ENCODE peak calls at places on chromosomes 3 and 15, in five cellular contexts. N is activated CD4-positive, alpha-beta T cell treated with anti-CD3 and anti-CD28 coated beads, Interleukin-2, amount 50 U/mL, for 48 hours; O is RPMI7951; T is stimulated activated CD8-positive, alpha-beta memory T cell treated with anti-CD3 and anti-CD28 coated beads, Interleukin-4, amount 100 ng/mL, for 24 hours; G is T-cell. A is an unnamed sample.

GRCh38 chr3:111979689-111980025 is 831 bp downstream of the ABHD10 start:
- DNase-seq in G (no peak), T (no peak), N (no peak), O (no peak), A (no peak)

GRCh38 chr3:172051957-172052354 is 12.6 kb downstream of the FNDC3B start:
- DNase-seq in G (no peak), T (no peak), N (no peak), O (no peak), A (no peak)

GRCh38 chr3:16533928-16534913 is 20.7 kb upstream of the RFTN1 start:
- DNase-seq in T (no peak), N (no peak), O (no peak), G (no peak), A (peak; percentile 37)

GRCh38 chr3:185764168-185764988 is 60.5 kb downstream of the IGF2BP2 start:
- DNase-seq in N (no peak), T (no peak), O (peak; percentile 32), G (no peak), A (no peak)

GRCh38 chr15:69532066-69532465 is 79.4 kb downstream of the RPLP1 start:
- DNase-seq in O (no peak), T (no peak), G (no peak), N (no peak), A (no peak)

GRCh38 chr15:74180689-74181602 is 7.4 kb downstream of the ISLR start:
- DNase-seq in T (no peak), O (no peak), N (no peak), G (no peak), A (no peak)

GRCh38 chr3:116939550-116939949 is 230.0 kb downstream of the TUSC7 start:
- DNase-seq in T (no peak), O (no peak), G (no peak), N (no peak), A (no peak)

GRCh38 chr15:58628206-58629057 is 121.1 kb downstream of the ADAM10 start:
- DNase-seq in N (no peak), G (no peak), T (no peak), O (peak; percentile 15), A (no peak)

GRCh38 chr3:12194669-12195161 is 36.0 kb upstream of the TIMP4 start:
- DNase-seq in G (no peak), O (peak; percentile 26), T (peak; percentile 24), N (peak; percentile 56), A (no peak)

GRCh38 chr3:71103430-71103881 is 480.1 kb downstream of the FOXP1 start:
- DNase-seq in N (no peak), O (peak; percentile 83), G (no peak), T (no peak), A (no peak)

GRCh38 chr3:16307832-16308531 is 43.0 kb downstream of the OXNAD1 start:
- DNase-seq in T (no peak), O (peak; percentile 15), G (no peak), N (no peak), A (no peak)

GRCh38 chr15:85723960-85724945 is 70.5 kb downstream of the KLHL25 start:
- DNase-seq in N (peak; percentile 25), O (no peak), G (no peak), T (no peak), A (no peak)

GRCh38 chr3:40695848-40696247 is 171.1 kb downstream of the ZNF621 start:
- DNase-seq in O (no peak), N (no peak), T (no peak), G (no peak), A (no peak)

GRCh38 chr3:82505079-82505756 is 743.8 kb upstream of the GBE1 start:
- DNase-seq in O (no peak), N (no peak), G (no peak), T (no peak), A (no peak)

GRCh38 chr3:71054312-71054711 is 529.2 kb downstream of the FOXP1 start:
- DNase-seq in N (no peak), O (no peak), T (no peak), G (no peak), A (no peak)

GRCh38 chr3:156843071-156843808 is 17.1 kb downstream of the LEKR1 start:
- DNase-seq in O (no peak), N (no peak), G (no peak), T (no peak), A (no peak)

GRCh38 chr3:40152482-40153133 is 156.9 kb upstream of the EIF1B start:
- DNase-seq in G (no peak), O (no peak), T (no peak), N (no peak), A (peak; percentile 16)

GRCh38 chr3:98961161-98962155 is 60.0 kb upstream of the DCBLD2 start:
- DNase-seq in O (peak; percentile 51), T (no peak), N (no peak), G (no peak), A (no peak)

GRCh38 chr3:146036289-146036688 is 124.7 kb downstream of the PLOD2 start:
- DNase-seq in T (no peak), G (no peak), O (no peak), N (no peak), A (no peak)

GRCh38 chr15:72231847-72232461 is 964 bp upstream of the PKM start:
- DNase-seq in G (peak; percentile 51), N (peak; percentile 56), O (peak; percentile 88), T (peak; percentile 25), A (no peak)

GRCh38 chr3:126467611-126467955 is 8.1 kb downstream of the ZXDC start:
- DNase-seq in N (no peak), O (no peak), G (no peak), T (no peak), A (no peak)

GRCh38 chr15:57158589-57158988 is 217.7 kb upstream of the CGNL1 start:
- DNase-seq in O (peak; percentile 65), N (no peak), T (no peak), G (no peak), A (no peak)

GRCh38 chr3:50337175-50337861 is 3.3 kb downstream of the RASSF1 start:
- DNase-seq in G (peak; percentile 93), O (peak; percentile 99), T (peak; percentile 96), N (peak; percentile 99), A (peak; percentile 93)